ENCODE peak calls at places on chromosomes 3 and 15, in seven cellular contexts. A, G, B, Y, U, R and E are unnamed samples.

GRCh38 chr3:36840453-36840921 is 76.1 kb upstream of the DCLK3 start:
- DNase-seq in B (no peak), G (no peak), A (no peak), U (no peak), R (no peak), Y (no peak), E (no peak)

GRCh38 chr15:68353418-68354145 is 76.0 kb downstream of the FEM1B start:
- DNase-seq in Y (no peak), R (no peak), A (no peak), B (no peak), U (no peak), G (no peak), E (no peak)

GRCh38 chr15:66178531-66178910 is 75.0 kb downstream of the MEGF11 start:
- DNase-seq in Y (no peak), A (no peak), U (peak), G (no peak), B (no peak), R (no peak), E (no peak)

GRCh38 chr15:73051402-73051810 is 857 bp upstream of the NEO1 start:
- DNase-seq in Y (peak), G (no peak), R (no peak), A (no peak), B (no peak), U (no peak), E (peak)

GRCh38 chr15:98286831-98287230 is 326.3 kb downstream of the ARRDC4 start:
- DNase-seq in A (no peak), G (no peak), R (no peak), B (no peak), U (no peak), Y (no peak), E (no peak)

GRCh38 chr15:72682772-72683171 is 3.2 kb downstream of the HIGD2B start:
- DNase-seq in B (no peak), U (no peak), R (no peak), Y (no peak), G (no peak), A (no peak), E (no peak)

GRCh38 chr15:47471020-47471419 is 246.3 kb upstream of the SEMA6D start:
- DNase-seq in U (no peak), B (no peak), Y (no peak), R (no peak), G (no peak), A (no peak), E (no peak)

GRCh38 chr15:75659928-75660645 is 12.4 kb downstream of the SNX33 start:
- DNase-seq in R (no peak), Y (peak), U (no peak), G (no peak), B (no peak), A (no peak), E (no peak)

GRCh38 chr3:12705981-12706380 is 42.1 kb upstream of the RAF1 start:
- DNase-seq in R (no peak), B (no peak), Y (no peak), A (no peak), U (no peak), G (no peak), E (no peak)

GRCh38 chr15:39920510-39921273 is 626 bp upstream of the GPR176 start:
- DNase-seq in U (no peak), A (peak), B (no peak), R (peak), Y (peak), G (peak), E (peak)

GRCh38 chr3:136750922-136751258 is 1.3 kb downstream of the STAG1 start:
- DNase-seq in G (no peak), Y (no peak), U (no peak), R (no peak), A (no peak), B (no peak), E (no peak)

GRCh38 chr15:57640935-57641682 is 49.4 kb downstream of the MYZAP start:
- DNase-seq in A (peak), G (peak), Y (peak), R (no peak), U (no peak), B (no peak), E (peak)

GRCh38 chr3:34323517-34323916 is 525.1 kb downstream of the PDCD6IP start:
- DNase-seq in U (no peak), A (no peak), B (no peak), Y (no peak), R (peak), G (no peak), E (no peak)

GRCh38 chr3:87625911-87626310 is 349.5 kb upstream of the POU1F1 start:
- DNase-seq in B (no peak), A (no peak), Y (no peak), R (no peak), G (no peak), U (no peak), E (no peak)

GRCh38 chr15:44319385-44319784 is 30.9 kb downstream of the GOLM2 start:
- DNase-seq in A (no peak), U (no peak), Y (no peak), G (no peak), R (peak), B (no peak), E (no peak)

GRCh38 chr3:35616346-35616745 is 23.0 kb upstream of the ARPP21 start:
- DNase-seq in G (no peak), Y (no peak), A (no peak), U (no peak), R (no peak), B (no peak), E (no peak)

GRCh38 chr15:43509002-43509922 is 8.1 kb upstream of the MAP1A start:
- DNase-seq in Y (peak), U (no peak), A (peak), B (no peak), G (peak), R (no peak), E (no peak)

GRCh38 chr3:161859870-161860450 is 363.4 kb downstream of the OTOL1 start:
- DNase-seq in Y (no peak), U (no peak), G (no peak), B (no peak), R (no peak), A (no peak), E (no peak)

GRCh38 chr3:137039570-137039969 is 81.8 kb downstream of the IL20RB start:
- DNase-seq in B (no peak), G (no peak), A (no peak), Y (no peak), R (no peak), U (no peak), E (no peak)

DNA sequence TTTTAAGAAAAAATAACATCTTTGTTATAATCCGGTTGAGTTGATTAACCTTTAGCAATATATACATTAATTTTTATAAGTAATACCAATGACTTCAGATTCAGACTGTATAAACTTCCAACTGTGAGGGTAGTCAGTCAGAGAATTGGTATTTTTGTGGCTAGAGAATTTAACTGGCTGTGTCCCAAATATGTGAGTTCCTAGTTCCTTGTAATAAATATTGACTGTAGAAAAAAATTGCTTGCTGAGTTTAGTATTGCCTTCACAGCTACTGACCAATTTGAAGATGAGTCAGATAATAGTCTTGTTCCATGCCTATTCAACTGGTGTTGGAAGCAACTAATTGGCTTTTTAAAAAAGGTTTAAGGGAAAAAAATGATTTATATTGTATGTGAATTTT is 210.8 kb downstream of the GAP43 start:
- DNase-seq in G (no peak), B (no peak), A (no peak), U (no peak), R (no peak), Y (no peak), E (peak)
- TF ChIP-seq JUND in G (no peak), B (no peak), A (no peak), U (no peak), R (no peak), Y (peak), E (no peak)

GRCh38 chr3:64533565-64534317 is 154.1 kb downstream of the ADAMTS9 start:
- DNase-seq in G (peak), Y (peak), A (peak), U (peak), R (peak), B (peak), E (peak)

DNA sequence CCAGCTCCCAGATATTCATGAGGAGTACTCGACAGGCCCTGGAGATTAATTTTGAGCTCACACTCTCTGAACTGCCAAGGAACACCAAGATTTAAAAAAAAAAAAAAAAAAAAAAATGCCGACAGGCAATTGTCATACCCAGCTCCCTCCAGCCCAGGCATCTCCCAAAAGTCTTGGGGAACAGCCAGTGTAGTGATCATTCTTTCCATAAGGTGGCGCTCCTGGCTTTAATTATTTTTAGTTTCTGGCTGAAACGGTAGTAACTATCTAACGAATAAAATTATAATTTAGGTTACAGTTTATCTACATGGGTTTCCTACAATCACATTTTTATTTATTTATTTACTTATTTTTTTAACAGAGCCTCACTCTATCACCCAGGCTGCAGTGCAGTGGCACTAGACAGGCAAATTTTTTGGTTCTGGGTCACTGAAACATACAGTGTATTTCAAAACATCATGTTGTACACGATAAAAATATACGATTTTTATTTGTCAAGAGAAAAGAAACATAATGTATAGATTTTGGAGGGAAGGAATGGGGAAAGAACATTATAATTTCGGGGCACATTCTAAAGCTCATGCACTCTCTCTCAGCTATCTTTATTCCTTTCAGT is 157.3 kb downstream of the ADAMTS9 start:
- DNase-seq in R (no peak), U (peak), G (peak), B (peak), A (peak), Y (peak), E (peak)
- TF ChIP-seq JUND in R (no peak), U (no peak), G (no peak), B (no peak), A (no peak), Y (no peak), E (no peak)

GRCh38 chr3:45123841-45124269 is 22.3 kb downstream of the CDCP1 start:
- DNase-seq in R (no peak), Y (no peak), G (no peak), U (peak), A (no peak), B (peak), E (no peak)
- TF ChIP-seq JUND in R (no peak), Y (no peak), G (no peak), U (no peak), A (no peak), B (no peak), E (no peak)

DNA sequence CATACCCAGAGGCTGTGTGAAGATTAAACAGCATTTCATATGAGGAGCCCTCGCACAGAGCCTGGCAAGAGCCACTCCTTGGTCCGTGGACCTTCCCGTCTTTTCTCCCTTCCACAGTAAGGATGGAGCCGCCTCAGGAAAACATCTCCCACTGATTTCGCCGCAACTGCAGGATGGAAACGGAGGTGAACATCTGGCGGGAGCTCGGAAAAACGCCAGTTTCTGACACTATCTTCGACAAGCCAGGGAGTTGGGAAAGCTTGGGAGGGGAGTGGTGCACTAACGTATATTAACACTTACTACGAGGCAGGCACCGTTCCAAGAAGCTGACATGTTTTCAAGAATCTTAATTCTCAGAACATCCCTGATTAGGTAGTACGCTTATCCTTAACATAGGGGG is 157.9 kb downstream of the XXYLT1 start:
- DNase-seq in Y (no peak), A (no peak), B (no peak), R (no peak), U (no peak), G (peak), E (no peak)
- TF ChIP-seq JUND in Y (no peak), A (no peak), B (no peak), R (no peak), U (no peak), G (no peak), E (no peak)

GRCh38 chr15:60601098-60601497 is 122.2 kb upstream of the ICE2 start:
- DNase-seq in B (no peak), U (no peak), A (no peak), Y (no peak), R (no peak), G (no peak), E (no peak)
- TF ChIP-seq JUND in B (no peak), U (no peak), A (no peak), Y (no peak), R (no peak), G (no peak), E (no peak)

GRCh38 chr3:188578579-188579363 is 424.8 kb downstream of the LPP start:
- DNase-seq in G (no peak), Y (no peak), U (no peak), A (no peak), R (no peak), B (no peak), E (no peak)
- TF ChIP-seq JUND in G (no peak), Y (peak), U (no peak), A (no peak), R (no peak), B (no peak), E (no peak)

GRCh38 chr3:67947808-67948508 is 293.5 kb upstream of the SUCLG2 start:
- DNase-seq in U (peak), R (no peak), B (no peak), A (peak), Y (no peak), G (no peak), E (peak)
- TF ChIP-seq JUND in U (no peak), R (no peak), B (no peak), A (no peak), Y (no peak), G (no peak), E (no peak)

DNA sequence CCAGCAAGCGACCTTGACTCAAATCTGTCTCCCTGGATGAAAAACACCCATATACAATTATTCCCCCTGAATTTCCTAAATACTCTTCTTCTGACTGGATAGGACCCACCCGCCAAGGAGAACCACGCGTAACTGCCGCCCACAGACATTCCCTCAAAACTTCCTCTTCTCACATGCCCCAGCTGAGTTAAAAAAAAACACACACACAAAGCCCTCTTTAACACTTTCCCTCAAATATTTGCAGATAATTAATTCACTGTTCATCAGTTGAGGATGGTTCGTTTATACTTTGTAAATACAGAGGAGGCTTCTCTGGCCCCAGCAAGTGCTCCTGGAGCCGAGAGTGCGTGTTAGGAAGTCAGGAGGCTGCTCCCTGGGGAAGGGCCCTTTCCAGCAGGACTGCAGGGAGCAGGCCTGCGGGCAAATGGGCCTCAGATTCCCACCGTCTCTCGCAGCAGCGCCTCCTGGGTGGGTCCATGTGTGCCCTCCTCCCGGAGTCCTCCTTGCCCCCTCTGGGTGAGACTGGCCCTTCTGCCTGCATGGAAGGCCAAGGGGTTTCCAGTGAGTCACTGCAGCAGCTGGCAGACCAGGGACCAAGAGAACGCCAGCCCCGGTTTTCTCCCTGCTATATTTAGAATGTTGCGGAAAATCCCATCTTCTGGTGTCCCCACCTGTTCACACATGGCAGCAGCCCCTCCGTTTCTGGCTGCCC is 46.8 kb downstream of the MGLL start:
- DNase-seq in G (no peak), B (no peak), R (no peak), Y (no peak), U (no peak), A (no peak), E (no peak)
- TF ChIP-seq JUND in G (no peak), B (no peak), R (no peak), Y (no peak), U (no peak), A (no peak), E (no peak)

GRCh38 chr3:53996153-53996861 is 104.6 kb upstream of the SELENOK start:
- DNase-seq in R (no peak), U (no peak), A (no peak), G (no peak), B (no peak), Y (no peak), E (no peak)
- TF ChIP-seq JUND in R (no peak), U (no peak), A (no peak), G (no peak), B (no peak), Y (no peak), E (no peak)

GRCh38 chr3:99794485-99794884 is 23.2 kb upstream of the CMSS1 start:
- DNase-seq in R (no peak), G (no peak), U (no peak), Y (no peak), A (no peak), B (no peak), E (no peak)

DNA sequence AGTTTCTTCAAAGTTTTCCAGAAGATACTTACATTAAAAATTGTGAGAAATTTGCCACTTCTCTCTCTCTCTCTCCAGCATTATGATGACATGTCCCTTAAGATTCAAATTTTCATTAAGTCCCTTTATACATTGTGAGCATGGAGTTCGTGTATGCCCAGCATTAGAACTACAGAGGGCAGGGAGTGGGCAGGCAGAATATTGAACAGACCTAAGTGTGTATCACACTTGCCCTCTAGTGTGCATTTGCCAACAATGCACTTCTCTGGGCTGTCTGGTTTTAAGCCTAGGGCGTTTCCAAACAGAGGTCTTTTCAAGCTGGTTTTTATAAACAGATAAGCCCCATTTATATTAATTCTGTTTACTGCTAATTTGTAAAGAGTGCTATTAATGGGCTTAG is 28.3 kb upstream of the CMSS1 start:
- DNase-seq in B (peak), R (no peak), A (peak), U (no peak), Y (peak), G (peak), E (peak)
- TF ChIP-seq JUND in B (no peak), R (no peak), A (no peak), U (no peak), Y (no peak), G (no peak), E (no peak)